ENCODE peak calls at places on chromosomes 4 and X, in nine cellular contexts. One of them, this sample, is unnamed.

GRCh38 chr4:30258949-30259348 is 461.2 kb upstream of the PCDH7 start:
- DNase-seq in stomach: no peak
- DNase-seq in transverse colon: no peak
- DNase-seq in Peyer's patch: no peak
- DNase-seq in psoas muscle: no peak
- DNase-seq in tibial artery: no peak
- DNase-seq in H1: no peak
- DNase-seq in WERI-Rb-1: no peak
- DNase-seq in H9: no peak
- DNase-seq in this sample: no peak

GRCh38 chr4:127965803-127966175 is 583 bp downstream of the ABHD18 start:
- DNase-seq in stomach: peak; percentile 59
- DNase-seq in transverse colon: peak; percentile 70
- DNase-seq in Peyer's patch: peak; percentile 63
- DNase-seq in psoas muscle: no peak
- DNase-seq in tibial artery: peak; percentile 71
- DNase-seq in H1: peak; percentile 27
- DNase-seq in WERI-Rb-1: peak; percentile 80
- DNase-seq in H9: peak; percentile 75
- DNase-seq in this sample: peak; percentile 67

GRCh38 chr4:146051724-146052396 is 113.2 kb upstream of the ZNF827 start:
- DNase-seq in stomach: no peak
- DNase-seq in transverse colon: no peak
- DNase-seq in Peyer's patch: no peak
- DNase-seq in psoas muscle: no peak
- DNase-seq in tibial artery: no peak
- DNase-seq in H1: no peak
- DNase-seq in WERI-Rb-1: no peak
- DNase-seq in H9: no peak
- DNase-seq in this sample: no peak

GRCh38 chr4:11505225-11505971 is 76.7 kb upstream of the HS3ST1 start:
- DNase-seq in stomach: peak; percentile 57
- DNase-seq in transverse colon: peak; percentile 56
- DNase-seq in Peyer's patch: no peak
- DNase-seq in psoas muscle: no peak
- DNase-seq in tibial artery: no peak
- DNase-seq in H1: no peak
- DNase-seq in WERI-Rb-1: no peak
- DNase-seq in H9: no peak
- DNase-seq in this sample: no peak

GRCh38 chrX:69664693-69665092 is 48.8 kb downstream of the EDA start:
- DNase-seq in stomach: no peak
- DNase-seq in transverse colon: no peak
- DNase-seq in Peyer's patch: no peak
- DNase-seq in psoas muscle: no peak
- DNase-seq in tibial artery: no peak
- DNase-seq in H1: no peak
- DNase-seq in WERI-Rb-1: no peak
- DNase-seq in H9: no peak
- DNase-seq in this sample: no peak

GRCh38 chrX:72141372-72142004 is 9.8 kb upstream of the RTL5 start:
- DNase-seq in stomach: no peak
- DNase-seq in transverse colon: no peak
- DNase-seq in Peyer's patch: no peak
- DNase-seq in psoas muscle: no peak
- DNase-seq in tibial artery: no peak
- DNase-seq in H1: no peak
- DNase-seq in WERI-Rb-1: no peak
- DNase-seq in H9: no peak
- DNase-seq in this sample: no peak

GRCh38 chr4:181807771-181808170 is 435.4 kb upstream of the TENM3 start:
- DNase-seq in stomach: no peak
- DNase-seq in transverse colon: no peak
- DNase-seq in Peyer's patch: no peak
- DNase-seq in psoas muscle: no peak
- DNase-seq in tibial artery: no peak
- DNase-seq in H1: no peak
- DNase-seq in WERI-Rb-1: no peak
- DNase-seq in H9: no peak
- DNase-seq in this sample: no peak

GRCh38 chr4:57151481-57151880 is 41.3 kb upstream of the IGFBP7 start:
- DNase-seq in stomach: no peak
- DNase-seq in transverse colon: no peak
- DNase-seq in Peyer's patch: no peak
- DNase-seq in psoas muscle: no peak
- DNase-seq in tibial artery: no peak
- DNase-seq in H1: no peak
- DNase-seq in WERI-Rb-1: no peak
- DNase-seq in H9: no peak
- DNase-seq in this sample: no peak

GRCh38 chrX:45709381-45709780 is 508.7 kb upstream of the DIPK2B start:
- DNase-seq in stomach: no peak
- DNase-seq in transverse colon: no peak
- DNase-seq in Peyer's patch: no peak
- DNase-seq in psoas muscle: no peak
- DNase-seq in tibial artery: no peak
- DNase-seq in H1: no peak
- DNase-seq in WERI-Rb-1: no peak
- DNase-seq in H9: no peak
- DNase-seq in this sample: no peak

GRCh38 chr4:11597506-11597905 is 168.8 kb upstream of the HS3ST1 start:
- DNase-seq in stomach: no peak
- DNase-seq in transverse colon: no peak
- DNase-seq in Peyer's patch: no peak
- DNase-seq in psoas muscle: no peak
- DNase-seq in tibial artery: no peak
- DNase-seq in H1: no peak
- DNase-seq in WERI-Rb-1: peak; percentile 43
- DNase-seq in H9: no peak
- DNase-seq in this sample: no peak

GRCh38 chrX:69321789-69322188 is 156.5 kb upstream of the PJA1 start:
- DNase-seq in stomach: peak; percentile 21
- DNase-seq in transverse colon: no peak
- DNase-seq in Peyer's patch: no peak
- DNase-seq in psoas muscle: no peak
- DNase-seq in tibial artery: no peak
- DNase-seq in H1: no peak
- DNase-seq in WERI-Rb-1: no peak
- DNase-seq in H9: no peak
- DNase-seq in this sample: no peak

GRCh38 chrX:155148724-155149537 is 67.3 kb upstream of the VBP1 start:
- DNase-seq in stomach: no peak
- DNase-seq in transverse colon: peak; percentile 15
- DNase-seq in Peyer's patch: no peak
- DNase-seq in psoas muscle: no peak
- DNase-seq in tibial artery: no peak
- DNase-seq in H1: no peak
- DNase-seq in WERI-Rb-1: peak; percentile 36
- DNase-seq in H9: no peak
- DNase-seq in this sample: no peak

GRCh38 chr4:72319596-72319995 is 249.4 kb downstream of the ADAMTS3 start:
- DNase-seq in stomach: no peak
- DNase-seq in transverse colon: no peak
- DNase-seq in Peyer's patch: no peak
- DNase-seq in psoas muscle: no peak
- DNase-seq in tibial artery: no peak
- DNase-seq in H1: no peak
- DNase-seq in WERI-Rb-1: no peak
- DNase-seq in H9: no peak
- DNase-seq in this sample: no peak

DNA sequence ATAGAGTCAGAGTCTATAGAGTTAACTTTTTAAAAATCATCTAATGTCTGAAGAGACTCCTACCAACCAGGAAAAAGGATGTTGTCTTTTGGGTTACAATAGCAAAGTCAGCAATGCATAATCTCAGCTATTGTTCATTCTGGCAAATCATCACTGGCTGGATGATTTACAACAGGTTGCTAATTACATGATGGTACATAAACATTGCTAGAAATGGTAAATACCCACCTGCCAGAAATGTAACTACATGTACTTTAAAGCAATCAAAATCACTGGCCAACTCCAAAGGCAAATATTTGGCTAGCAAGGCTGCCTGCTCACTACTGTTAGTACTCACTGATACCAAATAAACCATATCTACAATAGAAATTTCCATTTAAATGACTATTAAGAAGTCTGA is 91.1 kb downstream of the PPP3CA start:
- DNase-seq in stomach: peak; percentile 58
- DNase-seq in transverse colon: no peak
- DNase-seq in Peyer's patch: no peak
- DNase-seq in psoas muscle: no peak
- DNase-seq in tibial artery: no peak
- DNase-seq in H1: no peak
- DNase-seq in WERI-Rb-1: no peak
- DNase-seq in H9: no peak
- DNase-seq in this sample: no peak
- H3K27ac ChIP-seq in stomach: peak overlapping the region; percentile 10
- H3K27ac ChIP-seq in transverse colon: no peak overlapping the region
- H3K27ac ChIP-seq in Peyer's patch: no peak overlapping the region
- H3K27ac ChIP-seq in psoas muscle: no peak overlapping the region
- H3K27ac ChIP-seq in tibial artery: no peak overlapping the region
- H3K27ac ChIP-seq in H1: no peak overlapping the region
- H3K27ac ChIP-seq in WERI-Rb-1: no peak overlapping the region
- H3K27ac ChIP-seq in H9: no peak overlapping the region
- H3K27ac ChIP-seq in this sample: no peak overlapping the region

DNA sequence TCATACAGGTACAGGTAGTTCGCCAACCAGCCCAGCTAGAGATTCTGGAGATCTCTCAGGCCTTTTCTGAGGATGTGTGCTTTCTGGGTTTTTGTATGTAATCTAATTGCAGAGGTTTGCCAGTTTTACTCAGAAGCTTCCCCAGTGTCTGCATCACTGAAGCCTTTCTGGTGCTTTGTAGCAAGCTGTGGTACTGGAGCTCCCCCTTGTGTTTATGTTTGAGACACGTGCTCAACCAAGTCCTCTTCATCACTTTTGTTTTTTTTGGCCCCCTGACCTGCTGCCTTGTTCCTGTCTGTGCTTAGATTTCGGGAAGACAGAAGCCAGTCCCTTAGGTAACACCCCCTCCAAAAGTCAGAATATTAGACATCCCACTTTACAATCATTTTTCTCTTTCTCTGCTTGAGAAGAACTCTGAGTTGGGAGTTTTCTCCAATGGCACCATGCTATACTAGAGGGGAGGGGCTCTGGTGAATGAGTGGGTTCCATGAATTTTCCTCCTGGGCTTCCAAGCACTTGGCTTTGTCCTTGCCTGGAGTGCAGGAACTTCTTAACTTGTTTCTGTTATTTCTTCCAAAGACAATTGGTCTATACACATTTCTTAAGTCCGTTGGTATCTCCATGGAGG is 128.4 kb upstream of the TBC1D9 start:
- DNase-seq in stomach: peak; percentile 29
- DNase-seq in transverse colon: peak; percentile 43
- DNase-seq in Peyer's patch: peak; percentile 44
- DNase-seq in psoas muscle: no peak
- DNase-seq in tibial artery: no peak
- DNase-seq in H1: peak; percentile 13
- DNase-seq in WERI-Rb-1: peak; percentile 73
- DNase-seq in H9: peak; percentile 80
- DNase-seq in this sample: peak; percentile 30
- TF ChIP-seq CTCF in stomach: peak; percentile 40
- TF ChIP-seq CTCF in transverse colon: peak; percentile 40
- TF ChIP-seq CTCF in Peyer's patch: peak; percentile 66
- TF ChIP-seq CTCF in psoas muscle: peak; percentile 61
- TF ChIP-seq CTCF in tibial artery: peak; percentile 46
- TF ChIP-seq CTCF in H1: peak; percentile 30
- TF ChIP-seq CTCF in WERI-Rb-1: peak; percentile 95
- TF ChIP-seq CTCF in H9: peak; percentile 81
- TF ChIP-seq CTCF in this sample: peak; percentile 67

DNA sequence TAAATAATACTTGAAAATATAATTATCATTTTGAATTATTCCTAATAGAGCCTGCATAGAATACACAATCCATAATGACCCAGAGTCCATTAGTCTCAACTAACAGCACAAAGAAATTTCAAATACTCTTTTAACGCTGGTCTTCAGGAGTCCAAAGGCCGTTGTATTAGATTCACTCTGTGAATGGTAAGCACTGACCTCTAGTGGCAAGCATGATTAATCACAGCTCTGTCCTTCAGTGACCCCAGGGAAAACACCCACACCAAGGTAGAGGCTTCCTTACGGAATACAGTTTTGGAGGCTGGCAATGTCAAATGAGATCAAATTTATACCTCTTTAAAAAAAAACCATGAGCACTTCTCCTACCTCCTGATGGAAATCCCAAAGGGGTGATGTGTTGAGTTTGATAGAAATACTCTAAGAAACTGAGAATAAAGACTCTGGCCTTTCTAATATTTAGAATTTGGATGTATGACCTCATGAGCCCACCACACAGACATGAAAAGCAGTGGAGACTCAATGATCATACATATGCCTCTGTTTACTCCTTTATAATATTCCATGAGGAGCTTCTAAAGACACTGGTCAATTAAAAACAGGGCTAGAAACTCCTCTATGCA is 147.2 kb upstream of the DKK2 start:
- DNase-seq in stomach: no peak
- DNase-seq in transverse colon: no peak
- DNase-seq in Peyer's patch: no peak
- DNase-seq in psoas muscle: no peak
- DNase-seq in tibial artery: no peak
- DNase-seq in H1: no peak
- DNase-seq in WERI-Rb-1: peak; percentile 42
- DNase-seq in H9: no peak
- DNase-seq in this sample: no peak
- H3K27ac ChIP-seq in stomach: no peak overlapping the region
- H3K27ac ChIP-seq in transverse colon: no peak overlapping the region
- H3K27ac ChIP-seq in Peyer's patch: no peak overlapping the region
- H3K27ac ChIP-seq in psoas muscle: no peak overlapping the region
- H3K27ac ChIP-seq in tibial artery: no peak overlapping the region
- H3K27ac ChIP-seq in H1: no peak overlapping the region
- H3K27ac ChIP-seq in WERI-Rb-1: no peak overlapping the region
- H3K27ac ChIP-seq in H9: no peak overlapping the region
- H3K27ac ChIP-seq in this sample: no peak overlapping the region

GRCh38 chrX:28590394-28590793 is 3.1 kb downstream of the IL1RAPL1 start:
- DNase-seq in stomach: no peak
- DNase-seq in transverse colon: no peak
- DNase-seq in Peyer's patch: no peak
- DNase-seq in psoas muscle: no peak
- DNase-seq in tibial artery: no peak
- DNase-seq in H1: no peak
- DNase-seq in WERI-Rb-1: no peak
- DNase-seq in H9: no peak
- DNase-seq in this sample: no peak
- TF ChIP-seq CTCF in stomach: no peak
- TF ChIP-seq CTCF in transverse colon: no peak
- TF ChIP-seq CTCF in Peyer's patch: no peak
- TF ChIP-seq CTCF in psoas muscle: no peak
- TF ChIP-seq CTCF in tibial artery: no peak
- TF ChIP-seq CTCF in H1: no peak
- TF ChIP-seq CTCF in WERI-Rb-1: no peak
- TF ChIP-seq CTCF in H9: peak; percentile 17
- TF ChIP-seq CTCF in this sample: peak; percentile 22

This sample was measured in dorsolateral prefrontal cortex.